ENCODE peak calls at places on chromosomes 3 and 15, in seven cellular contexts. One of them, this sample, is unnamed.

GRCh38 chr15:44215594-44215993 is 20.5 kb upstream of the FRMD5 start:
- DNase-seq in occipital lobe: no peak
- DNase-seq in mesothelial cell of epicardium: no peak
- DNase-seq in GM04504: peak
- DNase-seq in NCI-H1092: no peak
- DNase-seq in stimulated activated CD4-positive, alpha-beta T cell treated with anti-CD3 and anti-CD28 coated beads, Interleukin-12 subunit alpha, Interleukin-12 subunit beta, amount 100 ng/mL, for 4 hours: no peak
- DNase-seq in HT-29: no peak
- DNase-seq in this sample: no peak

GRCh38 chr3:188270423-188270972 is 116.5 kb downstream of the LPP start:
- DNase-seq in occipital lobe: no peak
- DNase-seq in mesothelial cell of epicardium: no peak
- DNase-seq in GM04504: peak
- DNase-seq in NCI-H1092: no peak
- DNase-seq in stimulated activated CD4-positive, alpha-beta T cell treated with anti-CD3 and anti-CD28 coated beads, Interleukin-12 subunit alpha, Interleukin-12 subunit beta, amount 100 ng/mL, for 4 hours: no peak
- DNase-seq in HT-29: no peak
- DNase-seq in this sample: no peak

GRCh38 chr3:23002846-23003800 is 200.0 kb upstream of the UBE2E2 start:
- DNase-seq in occipital lobe: no peak
- DNase-seq in mesothelial cell of epicardium: no peak
- DNase-seq in GM04504: no peak
- DNase-seq in NCI-H1092: peak
- DNase-seq in stimulated activated CD4-positive, alpha-beta T cell treated with anti-CD3 and anti-CD28 coated beads, Interleukin-12 subunit alpha, Interleukin-12 subunit beta, amount 100 ng/mL, for 4 hours: no peak
- DNase-seq in HT-29: no peak
- DNase-seq in this sample: no peak

GRCh38 chr15:64847016-64847415 is 5.3 kb downstream of the PLEKHO2 start:
- DNase-seq in occipital lobe: no peak
- DNase-seq in mesothelial cell of epicardium: no peak
- DNase-seq in GM04504: no peak
- DNase-seq in NCI-H1092: no peak
- DNase-seq in stimulated activated CD4-positive, alpha-beta T cell treated with anti-CD3 and anti-CD28 coated beads, Interleukin-12 subunit alpha, Interleukin-12 subunit beta, amount 100 ng/mL, for 4 hours: no peak
- DNase-seq in HT-29: no peak
- DNase-seq in this sample: no peak

GRCh38 chr3:37723585-37723984 is 138.1 kb upstream of the CTDSPL start:
- DNase-seq in occipital lobe: no peak
- DNase-seq in mesothelial cell of epicardium: no peak
- DNase-seq in GM04504: no peak
- DNase-seq in NCI-H1092: no peak
- DNase-seq in stimulated activated CD4-positive, alpha-beta T cell treated with anti-CD3 and anti-CD28 coated beads, Interleukin-12 subunit alpha, Interleukin-12 subunit beta, amount 100 ng/mL, for 4 hours: no peak
- DNase-seq in HT-29: no peak
- DNase-seq in this sample: no peak

GRCh38 chr3:71513081-71513480 is 70.4 kb downstream of the FOXP1 start:
- DNase-seq in occipital lobe: no peak
- DNase-seq in mesothelial cell of epicardium: no peak
- DNase-seq in GM04504: no peak
- DNase-seq in NCI-H1092: no peak
- DNase-seq in stimulated activated CD4-positive, alpha-beta T cell treated with anti-CD3 and anti-CD28 coated beads, Interleukin-12 subunit alpha, Interleukin-12 subunit beta, amount 100 ng/mL, for 4 hours: no peak
- DNase-seq in HT-29: no peak
- DNase-seq in this sample: no peak

GRCh38 chr3:172506094-172506493 is 17.1 kb downstream of the TNFSF10 start:
- DNase-seq in occipital lobe: no peak
- DNase-seq in mesothelial cell of epicardium: no peak
- DNase-seq in GM04504: no peak
- DNase-seq in NCI-H1092: no peak
- DNase-seq in stimulated activated CD4-positive, alpha-beta T cell treated with anti-CD3 and anti-CD28 coated beads, Interleukin-12 subunit alpha, Interleukin-12 subunit beta, amount 100 ng/mL, for 4 hours: no peak
- DNase-seq in HT-29: no peak
- DNase-seq in this sample: no peak

GRCh38 chr3:196186661-196187573 is 24.3 kb downstream of the ZDHHC19 start:
- DNase-seq in occipital lobe: no peak
- DNase-seq in mesothelial cell of epicardium: no peak
- DNase-seq in GM04504: no peak
- DNase-seq in NCI-H1092: peak
- DNase-seq in stimulated activated CD4-positive, alpha-beta T cell treated with anti-CD3 and anti-CD28 coated beads, Interleukin-12 subunit alpha, Interleukin-12 subunit beta, amount 100 ng/mL, for 4 hours: no peak
- DNase-seq in HT-29: no peak
- DNase-seq in this sample: no peak

GRCh38 chr3:171156455-171157005 is 130.0 kb upstream of the SLC2A2 start:
- DNase-seq in occipital lobe: no peak
- DNase-seq in mesothelial cell of epicardium: no peak
- DNase-seq in GM04504: no peak
- DNase-seq in NCI-H1092: no peak
- DNase-seq in stimulated activated CD4-positive, alpha-beta T cell treated with anti-CD3 and anti-CD28 coated beads, Interleukin-12 subunit alpha, Interleukin-12 subunit beta, amount 100 ng/mL, for 4 hours: no peak
- DNase-seq in HT-29: peak
- DNase-seq in this sample: no peak

GRCh38 chr15:67175643-67176071 is 78.8 kb downstream of the AAGAB start:
- DNase-seq in occipital lobe: no peak
- DNase-seq in mesothelial cell of epicardium: no peak
- DNase-seq in GM04504: peak
- DNase-seq in NCI-H1092: no peak
- DNase-seq in stimulated activated CD4-positive, alpha-beta T cell treated with anti-CD3 and anti-CD28 coated beads, Interleukin-12 subunit alpha, Interleukin-12 subunit beta, amount 100 ng/mL, for 4 hours: no peak
- DNase-seq in HT-29: no peak
- DNase-seq in this sample: no peak

GRCh38 chr3:61903931-61904657 is 342.7 kb downstream of the PTPRG start:
- DNase-seq in occipital lobe: no peak
- DNase-seq in mesothelial cell of epicardium: no peak
- DNase-seq in GM04504: no peak
- DNase-seq in NCI-H1092: no peak
- DNase-seq in stimulated activated CD4-positive, alpha-beta T cell treated with anti-CD3 and anti-CD28 coated beads, Interleukin-12 subunit alpha, Interleukin-12 subunit beta, amount 100 ng/mL, for 4 hours: no peak
- DNase-seq in HT-29: no peak
- DNase-seq in this sample: no peak

GRCh38 chr3:170307998-170308398 is 49.5 kb upstream of the SKIL start:
- DNase-seq in occipital lobe: no peak
- DNase-seq in mesothelial cell of epicardium: no peak
- DNase-seq in GM04504: no peak
- DNase-seq in NCI-H1092: no peak
- DNase-seq in stimulated activated CD4-positive, alpha-beta T cell treated with anti-CD3 and anti-CD28 coated beads, Interleukin-12 subunit alpha, Interleukin-12 subunit beta, amount 100 ng/mL, for 4 hours: no peak
- DNase-seq in HT-29: peak
- DNase-seq in this sample: no peak

GRCh38 chr3:20280257-20280656 is 94.3 kb upstream of the SGO1 start:
- DNase-seq in occipital lobe: no peak
- DNase-seq in mesothelial cell of epicardium: no peak
- DNase-seq in GM04504: no peak
- DNase-seq in NCI-H1092: no peak
- DNase-seq in stimulated activated CD4-positive, alpha-beta T cell treated with anti-CD3 and anti-CD28 coated beads, Interleukin-12 subunit alpha, Interleukin-12 subunit beta, amount 100 ng/mL, for 4 hours: no peak
- DNase-seq in HT-29: no peak
- DNase-seq in this sample: no peak

GRCh38 chr15:92818658-92819311 is 81.3 kb upstream of the CHD2 start:
- DNase-seq in occipital lobe: no peak
- DNase-seq in mesothelial cell of epicardium: no peak
- DNase-seq in GM04504: no peak
- DNase-seq in NCI-H1092: peak
- DNase-seq in stimulated activated CD4-positive, alpha-beta T cell treated with anti-CD3 and anti-CD28 coated beads, Interleukin-12 subunit alpha, Interleukin-12 subunit beta, amount 100 ng/mL, for 4 hours: no peak
- DNase-seq in HT-29: peak
- DNase-seq in this sample: no peak

GRCh38 chr3:56776551-56776950 is 25.2 kb downstream of the ARHGEF3 start:
- DNase-seq in occipital lobe: no peak
- DNase-seq in mesothelial cell of epicardium: no peak
- DNase-seq in GM04504: no peak
- DNase-seq in NCI-H1092: no peak
- DNase-seq in stimulated activated CD4-positive, alpha-beta T cell treated with anti-CD3 and anti-CD28 coated beads, Interleukin-12 subunit alpha, Interleukin-12 subunit beta, amount 100 ng/mL, for 4 hours: no peak
- DNase-seq in HT-29: no peak
- DNase-seq in this sample: no peak

GRCh38 chr3:17404548-17404947 is 337.9 kb downstream of the TBC1D5 start:
- DNase-seq in occipital lobe: no peak
- DNase-seq in mesothelial cell of epicardium: no peak
- DNase-seq in GM04504: no peak
- DNase-seq in NCI-H1092: no peak
- DNase-seq in stimulated activated CD4-positive, alpha-beta T cell treated with anti-CD3 and anti-CD28 coated beads, Interleukin-12 subunit alpha, Interleukin-12 subunit beta, amount 100 ng/mL, for 4 hours: no peak
- DNase-seq in HT-29: no peak
- DNase-seq in this sample: no peak

GRCh38 chr15:87753539-87753938 is 503.0 kb downstream of the NTRK3 start:
- DNase-seq in occipital lobe: no peak
- DNase-seq in mesothelial cell of epicardium: no peak
- DNase-seq in GM04504: no peak
- DNase-seq in NCI-H1092: no peak
- DNase-seq in stimulated activated CD4-positive, alpha-beta T cell treated with anti-CD3 and anti-CD28 coated beads, Interleukin-12 subunit alpha, Interleukin-12 subunit beta, amount 100 ng/mL, for 4 hours: no peak
- DNase-seq in HT-29: peak
- DNase-seq in this sample: no peak

GRCh38 chr3:108338901-108339545 is 42.7 kb downstream of the HHLA2 start:
- DNase-seq in occipital lobe: no peak
- DNase-seq in mesothelial cell of epicardium: no peak
- DNase-seq in GM04504: no peak
- DNase-seq in NCI-H1092: no peak
- DNase-seq in stimulated activated CD4-positive, alpha-beta T cell treated with anti-CD3 and anti-CD28 coated beads, Interleukin-12 subunit alpha, Interleukin-12 subunit beta, amount 100 ng/mL, for 4 hours: no peak
- DNase-seq in HT-29: no peak
- DNase-seq in this sample: no peak

GRCh38 chr3:126758882-126759281 is 54.8 kb downstream of the CHCHD6 start:
- DNase-seq in occipital lobe: no peak
- DNase-seq in mesothelial cell of epicardium: no peak
- DNase-seq in GM04504: no peak
- DNase-seq in NCI-H1092: no peak
- DNase-seq in stimulated activated CD4-positive, alpha-beta T cell treated with anti-CD3 and anti-CD28 coated beads, Interleukin-12 subunit alpha, Interleukin-12 subunit beta, amount 100 ng/mL, for 4 hours: no peak
- DNase-seq in HT-29: no peak
- DNase-seq in this sample: no peak

GRCh38 chr3:173913397-173913796 is 515.9 kb downstream of the NLGN1 start:
- DNase-seq in occipital lobe: no peak
- DNase-seq in mesothelial cell of epicardium: no peak
- DNase-seq in GM04504: no peak
- DNase-seq in NCI-H1092: no peak
- DNase-seq in stimulated activated CD4-positive, alpha-beta T cell treated with anti-CD3 and anti-CD28 coated beads, Interleukin-12 subunit alpha, Interleukin-12 subunit beta, amount 100 ng/mL, for 4 hours: no peak
- DNase-seq in HT-29: no peak
- DNase-seq in this sample: no peak

GRCh38 chr15:34318277-34319079 is 19.1 kb downstream of the SLC12A6 start:
- DNase-seq in occipital lobe: no peak
- DNase-seq in mesothelial cell of epicardium: no peak
- DNase-seq in GM04504: no peak
- DNase-seq in NCI-H1092: no peak
- DNase-seq in stimulated activated CD4-positive, alpha-beta T cell treated with anti-CD3 and anti-CD28 coated beads, Interleukin-12 subunit alpha, Interleukin-12 subunit beta, amount 100 ng/mL, for 4 hours: no peak
- DNase-seq in HT-29: peak
- DNase-seq in this sample: peak

GRCh38 chr15:67108122-67108871 is 42.9 kb downstream of the SMAD3 start:
- DNase-seq in occipital lobe: no peak
- DNase-seq in mesothelial cell of epicardium: no peak
- DNase-seq in GM04504: no peak
- DNase-seq in NCI-H1092: no peak
- DNase-seq in stimulated activated CD4-positive, alpha-beta T cell treated with anti-CD3 and anti-CD28 coated beads, Interleukin-12 subunit alpha, Interleukin-12 subunit beta, amount 100 ng/mL, for 4 hours: no peak
- DNase-seq in HT-29: no peak
- DNase-seq in this sample: no peak

GRCh38 chr3:138942271-138942670 is 4.7 kb downstream of the FOXL2 start:
- DNase-seq in occipital lobe: no peak
- DNase-seq in mesothelial cell of epicardium: no peak
- DNase-seq in GM04504: no peak
- DNase-seq in NCI-H1092: no peak
- DNase-seq in stimulated activated CD4-positive, alpha-beta T cell treated with anti-CD3 and anti-CD28 coated beads, Interleukin-12 subunit alpha, Interleukin-12 subunit beta, amount 100 ng/mL, for 4 hours: no peak
- DNase-seq in HT-29: no peak
- DNase-seq in this sample: no peak

GRCh38 chr15:75171408-75171807 is 30.3 kb upstream of the C15orf39 start:
- DNase-seq in occipital lobe: no peak
- DNase-seq in mesothelial cell of epicardium: no peak
- DNase-seq in GM04504: peak
- DNase-seq in NCI-H1092: no peak
- DNase-seq in stimulated activated CD4-positive, alpha-beta T cell treated with anti-CD3 and anti-CD28 coated beads, Interleukin-12 subunit alpha, Interleukin-12 subunit beta, amount 100 ng/mL, for 4 hours: no peak
- DNase-seq in HT-29: peak
- DNase-seq in this sample: no peak

GRCh38 chr3:63993653-63994079 is 29.6 kb downstream of the PSMD6 start:
- DNase-seq in occipital lobe: peak
- DNase-seq in mesothelial cell of epicardium: peak
- DNase-seq in GM04504: peak
- DNase-seq in NCI-H1092: peak
- DNase-seq in stimulated activated CD4-positive, alpha-beta T cell treated with anti-CD3 and anti-CD28 coated beads, Interleukin-12 subunit alpha, Interleukin-12 subunit beta, amount 100 ng/mL, for 4 hours: peak
- DNase-seq in HT-29: peak
- DNase-seq in this sample: peak

GRCh38 chr3:159882784-159883779 is 105.6 kb upstream of the IL12A start:
- DNase-seq in occipital lobe: no peak
- DNase-seq in mesothelial cell of epicardium: no peak
- DNase-seq in GM04504: no peak
- DNase-seq in NCI-H1092: no peak
- DNase-seq in stimulated activated CD4-positive, alpha-beta T cell treated with anti-CD3 and anti-CD28 coated beads, Interleukin-12 subunit alpha, Interleukin-12 subunit beta, amount 100 ng/mL, for 4 hours: no peak
- DNase-seq in HT-29: no peak
- DNase-seq in this sample: no peak

GRCh38 chr3:50264389-50264963 is 4.5 kb upstream of the SEMA3B start:
- DNase-seq in occipital lobe: peak
- DNase-seq in mesothelial cell of epicardium: peak
- DNase-seq in GM04504: peak
- DNase-seq in NCI-H1092: no peak
- DNase-seq in stimulated activated CD4-positive, alpha-beta T cell treated with anti-CD3 and anti-CD28 coated beads, Interleukin-12 subunit alpha, Interleukin-12 subunit beta, amount 100 ng/mL, for 4 hours: no peak
- DNase-seq in HT-29: peak
- DNase-seq in this sample: no peak

GRCh38 chr3:39166134-39166710 is 12.8 kb upstream of the CSRNP1 start:
- DNase-seq in occipital lobe: no peak
- DNase-seq in mesothelial cell of epicardium: no peak
- DNase-seq in GM04504: peak
- DNase-seq in NCI-H1092: no peak
- DNase-seq in stimulated activated CD4-positive, alpha-beta T cell treated with anti-CD3 and anti-CD28 coated beads, Interleukin-12 subunit alpha, Interleukin-12 subunit beta, amount 100 ng/mL, for 4 hours: no peak
- DNase-seq in HT-29: peak
- DNase-seq in this sample: no peak

GRCh38 chr3:149657458-149657795 is 398 bp downstream of the WWTR1 start:
- DNase-seq in occipital lobe: no peak
- DNase-seq in mesothelial cell of epicardium: no peak
- DNase-seq in GM04504: no peak
- DNase-seq in NCI-H1092: no peak
- DNase-seq in stimulated activated CD4-positive, alpha-beta T cell treated with anti-CD3 and anti-CD28 coated beads, Interleukin-12 subunit alpha, Interleukin-12 subunit beta, amount 100 ng/mL, for 4 hours: no peak
- DNase-seq in HT-29: no peak
- DNase-seq in this sample: peak

GRCh38 chr3:196537319-196537984 is 22.3 kb upstream of the SMCO1 start:
- DNase-seq in occipital lobe: no peak
- DNase-seq in mesothelial cell of epicardium: no peak
- DNase-seq in GM04504: no peak
- DNase-seq in NCI-H1092: no peak
- DNase-seq in stimulated activated CD4-positive, alpha-beta T cell treated with anti-CD3 and anti-CD28 coated beads, Interleukin-12 subunit alpha, Interleukin-12 subunit beta, amount 100 ng/mL, for 4 hours: peak
- DNase-seq in HT-29: peak
- DNase-seq in this sample: no peak

GRCh38 chr3:195270350-195271115 is 426 bp downstream of the XXYLT1 start:
- DNase-seq in occipital lobe: peak
- DNase-seq in mesothelial cell of epicardium: peak
- DNase-seq in GM04504: no peak
- DNase-seq in NCI-H1092: peak
- DNase-seq in stimulated activated CD4-positive, alpha-beta T cell treated with anti-CD3 and anti-CD28 coated beads, Interleukin-12 subunit alpha, Interleukin-12 subunit beta, amount 100 ng/mL, for 4 hours: peak
- DNase-seq in HT-29: peak
- DNase-seq in this sample: no peak

GRCh38 chr3:126435456-126436315 is 40.0 kb downstream of the ZXDC start:
- DNase-seq in occipital lobe: no peak
- DNase-seq in mesothelial cell of epicardium: peak
- DNase-seq in GM04504: no peak
- DNase-seq in NCI-H1092: no peak
- DNase-seq in stimulated activated CD4-positive, alpha-beta T cell treated with anti-CD3 and anti-CD28 coated beads, Interleukin-12 subunit alpha, Interleukin-12 subunit beta, amount 100 ng/mL, for 4 hours: no peak
- DNase-seq in HT-29: no peak
- DNase-seq in this sample: no peak

GRCh38 chr3:16795601-16796000 is 89.2 kb upstream of the PLCL2 start:
- DNase-seq in occipital lobe: no peak
- DNase-seq in mesothelial cell of epicardium: no peak
- DNase-seq in GM04504: no peak
- DNase-seq in NCI-H1092: no peak
- DNase-seq in stimulated activated CD4-positive, alpha-beta T cell treated with anti-CD3 and anti-CD28 coated beads, Interleukin-12 subunit alpha, Interleukin-12 subunit beta, amount 100 ng/mL, for 4 hours: no peak
- DNase-seq in HT-29: no peak
- DNase-seq in this sample: no peak

GRCh38 chr3:125582707-125583106 is 12.6 kb downstream of the OSBPL11 start:
- DNase-seq in occipital lobe: no peak
- DNase-seq in mesothelial cell of epicardium: no peak
- DNase-seq in GM04504: no peak
- DNase-seq in NCI-H1092: no peak
- DNase-seq in stimulated activated CD4-positive, alpha-beta T cell treated with anti-CD3 and anti-CD28 coated beads, Interleukin-12 subunit alpha, Interleukin-12 subunit beta, amount 100 ng/mL, for 4 hours: no peak
- DNase-seq in HT-29: peak
- DNase-seq in this sample: no peak

GRCh38 chr3:159032311-159032710 is 230.5 kb downstream of the MFSD1 start:
- DNase-seq in occipital lobe: no peak
- DNase-seq in mesothelial cell of epicardium: no peak
- DNase-seq in GM04504: no peak
- DNase-seq in NCI-H1092: no peak
- DNase-seq in stimulated activated CD4-positive, alpha-beta T cell treated with anti-CD3 and anti-CD28 coated beads, Interleukin-12 subunit alpha, Interleukin-12 subunit beta, amount 100 ng/mL, for 4 hours: no peak
- DNase-seq in HT-29: no peak
- DNase-seq in this sample: no peak

GRCh38 chr15:58701376-58701775 is 48.1 kb downstream of the ADAM10 start:
- DNase-seq in occipital lobe: no peak
- DNase-seq in mesothelial cell of epicardium: no peak
- DNase-seq in GM04504: no peak
- DNase-seq in NCI-H1092: no peak
- DNase-seq in stimulated activated CD4-positive, alpha-beta T cell treated with anti-CD3 and anti-CD28 coated beads, Interleukin-12 subunit alpha, Interleukin-12 subunit beta, amount 100 ng/mL, for 4 hours: no peak
- DNase-seq in HT-29: no peak
- DNase-seq in this sample: no peak